ENCODE peak calls at places on chromosomes 1 and 21, in seven cellular contexts. F is MM.1S, X is HCT116, W is PC-9, U is SK-N-SH, Y is OCI-LY7, R is PC-3. O is an unnamed sample. For H3K9me3 and H3K9me2, the result is how much of the 10 kb centered on the place peaks cover.

GRCh38 chr1:75203415-75204277 is 69.5 kb downstream of the LHX8 start:
- DNase-seq in F (peak), X (peak), W (no peak), U (peak), Y (peak), R (peak), O (peak)

GRCh38 chr1:221837886-221838285 is 96.0 kb upstream of the DUSP10 start:
- DNase-seq in F (peak), X (no peak), W (no peak), U (no peak), Y (no peak), R (no peak), O (no peak)

GRCh38 chr1:24216730-24217129 is 29.6 kb upstream of the IFNLR1 start:
- DNase-seq in F (no peak), X (no peak), W (no peak), U (no peak), Y (no peak), R (no peak), O (no peak)

GRCh38 chr1:101215363-101216011 is 21.3 kb upstream of the S1PR1 start:
- DNase-seq in F (no peak), X (no peak), W (no peak), U (no peak), Y (no peak), R (no peak), O (no peak)

GRCh38 chr1:11882814-11883538 is 24.2 kb upstream of the NPPB start:
- DNase-seq in F (no peak), X (no peak), W (peak), U (peak), Y (no peak), R (no peak), O (peak)

GRCh38 chr1:221670081-221670480 is 71.8 kb downstream of the DUSP10 start:
- DNase-seq in F (no peak), X (no peak), W (no peak), U (no peak), Y (no peak), R (peak), O (no peak)

GRCh38 chr21:33036430-33037162 is 10.9 kb downstream of the OLIG2 start:
- DNase-seq in F (peak), X (no peak), W (no peak), U (no peak), Y (no peak), R (peak), O (no peak)

GRCh38 chr1:220281159-220281574 is 8.9 kb upstream of the RAB3GAP2 start:
- DNase-seq in F (peak), X (peak), W (no peak), U (peak), Y (no peak), R (peak), O (peak)

GRCh38 chr1:192626366-192627179 is 9.4 kb upstream of the RGS13 start:
- DNase-seq in F (no peak), X (no peak), W (no peak), U (no peak), Y (peak), R (no peak), O (no peak)

GRCh38 chr1:37159102-37159501 is 124.8 kb upstream of the GRIK3 start:
- DNase-seq in F (peak), X (peak), W (no peak), U (no peak), Y (peak), R (no peak), O (no peak)

GRCh38 chr1:28796321-28797213 is 15.4 kb upstream of the OPRD1 start:
- DNase-seq in F (no peak), X (no peak), W (no peak), U (no peak), Y (no peak), R (no peak), O (no peak)

GRCh38 chr1:1981142-1981500 is 22.5 kb downstream of the CFAP74 start:
- DNase-seq in F (no peak), X (no peak), W (no peak), U (no peak), Y (no peak), R (no peak), O (no peak)

GRCh38 chr1:64754166-64754565 is 9.3 kb downstream of the RAVER2 start:
- DNase-seq in F (no peak), X (no peak), W (no peak), U (no peak), Y (no peak), R (no peak), O (no peak)

GRCh38 chr21:43973634-43973955 is 38.5 kb upstream of the TRAPPC10 start:
- DNase-seq in F (no peak), X (no peak), W (no peak), U (no peak), Y (no peak), R (no peak), O (no peak)

GRCh38 chr21:45051580-45052434 is 22.6 kb upstream of the ADARB1 start:
- DNase-seq in F (no peak), X (no peak), W (no peak), U (no peak), Y (no peak), R (no peak), O (no peak)

GRCh38 chr1:5993553-5994510 is 1.6 kb upstream of the NPHP4 start:
- DNase-seq in F (peak), X (no peak), W (no peak), U (no peak), Y (peak), R (peak), O (no peak)

GRCh38 chr1:10692401-10693021 is 103.9 kb downstream of the CASZ1 start:
- DNase-seq in F (peak), X (peak), W (peak), U (peak), Y (peak), R (peak), O (peak)

GRCh38 chr1:201755200-201755599 is 73.8 kb upstream of the IPO9 start:
- DNase-seq in F (no peak), X (no peak), W (no peak), U (no peak), Y (no peak), R (no peak), O (no peak)

GRCh38 chr1:180662709-180663108 is 30.9 kb downstream of the XPR1 start:
- DNase-seq in F (no peak), X (no peak), W (no peak), U (no peak), Y (no peak), R (no peak), O (no peak)
- H3K9me3 ChIP-seq in F (under half), X (under half), W (under half), U (under half), Y (under half), R (under half), O (under half)

DNA sequence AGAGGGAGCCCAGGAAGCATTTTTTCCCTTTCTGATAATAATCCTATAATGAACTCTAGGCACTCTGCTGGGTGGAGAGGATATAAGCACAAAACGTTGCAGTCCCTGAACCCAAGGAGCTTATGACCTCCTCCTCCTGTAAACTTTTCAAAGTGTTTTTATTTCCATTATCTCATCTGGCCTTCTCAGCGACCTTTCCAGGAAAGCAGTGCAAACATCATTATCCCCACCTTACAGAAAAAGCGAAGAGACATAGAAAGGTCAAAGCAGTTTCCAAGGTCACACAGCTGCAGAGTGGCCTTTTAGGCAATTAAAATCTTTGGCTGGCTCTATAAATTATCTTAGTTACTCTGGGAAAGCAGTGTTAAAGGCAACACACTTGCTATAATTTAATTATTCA is 63.8 kb downstream of the OLFML3 start:
- DNase-seq in F (no peak), X (no peak), W (no peak), U (no peak), Y (no peak), R (no peak), O (no peak)
- H3K9me2 ChIP-seq in F (under half), X (under half), W (under half), U (under half), Y (under half), R (under half), O (under half)

GRCh38 chr1:9557624-9558023 is 18.4 kb downstream of the SLC25A33 start:
- DNase-seq in F (no peak), X (no peak), W (no peak), U (no peak), Y (peak), R (no peak), O (no peak)

GRCh38 chr1:9549955-9550546 is 10.8 kb downstream of the SLC25A33 start:
- DNase-seq in F (no peak), X (no peak), W (no peak), U (no peak), Y (no peak), R (no peak), O (no peak)

GRCh38 chr1:9555942-9556341 is 16.7 kb downstream of the SLC25A33 start:
- DNase-seq in F (no peak), X (no peak), W (no peak), U (no peak), Y (no peak), R (no peak), O (no peak)

GRCh38 chr1:9553736-9554144 is 14.5 kb downstream of the SLC25A33 start:
- DNase-seq in F (no peak), X (no peak), W (no peak), U (no peak), Y (no peak), R (no peak), O (no peak)

GRCh38 chr1:9551984-9552383 is 12.7 kb downstream of the SLC25A33 start:
- DNase-seq in F (no peak), X (no peak), W (no peak), U (no peak), Y (no peak), R (no peak), O (no peak)
- TF ChIP-seq CTCF in F (no peak), X (no peak), W (no peak), U (no peak), Y (no peak), R (no peak), O (no peak)

DNA sequence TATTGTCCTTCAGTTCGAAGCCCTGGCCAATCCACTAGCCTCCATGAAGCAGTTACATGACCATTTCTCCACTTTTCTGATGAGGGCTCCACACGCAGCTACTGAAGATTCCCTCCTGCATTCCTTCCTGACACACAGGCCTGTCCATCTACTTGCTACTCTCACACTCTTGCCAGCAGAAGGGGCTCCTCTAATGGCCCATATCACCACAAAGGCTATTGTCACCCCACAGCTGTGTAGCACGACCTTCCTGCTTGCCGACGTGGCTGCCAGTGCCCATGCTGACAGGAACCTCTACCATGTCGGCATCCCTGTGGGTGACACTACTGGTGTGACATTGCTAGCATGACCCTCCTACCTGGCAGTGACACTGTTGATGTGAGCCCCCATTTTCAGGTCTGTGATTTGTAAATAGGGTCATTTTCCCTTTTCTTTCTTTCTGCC is 1528.6 kb upstream of the TPTE start:
- DNase-seq in F (no peak), X (no peak), W (no peak), U (no peak), Y (no peak), R (peak), O (no peak)
- H3K9me3 ChIP-seq in F (under half), X (under half), W (under half), U (under half), Y (half or more), R (under half), O (under half)

GRCh38 chr1:181607524-181607923 is 124.2 kb downstream of the CACNA1E start:
- DNase-seq in F (no peak), X (no peak), W (no peak), U (no peak), Y (no peak), R (no peak), O (no peak)
- H3K9me2 ChIP-seq in F (under half), X (under half), W (under half), U (under half), Y (under half), R (under half), O (under half)

GRCh38 chr1:31295874-31296485 is 608 bp downstream of the SNRNP40 start:
- DNase-seq in F (no peak), X (no peak), W (no peak), U (no peak), Y (peak), R (no peak), O (no peak)

GRCh38 chr1:31300193-31300592 is 3.4 kb downstream of the ZCCHC17 start:
- DNase-seq in F (no peak), X (no peak), W (no peak), U (no peak), Y (no peak), R (no peak), O (no peak)

GRCh38 chr1:31297273-31298247 is 728 bp downstream of the ZCCHC17 start:
- DNase-seq in F (no peak), X (no peak), W (peak), U (peak), Y (peak), R (peak), O (peak)

GRCh38 chr1:31299365-31299764 is 2.5 kb downstream of the ZCCHC17 start:
- DNase-seq in F (no peak), X (no peak), W (no peak), U (no peak), Y (no peak), R (peak), O (no peak)

DNA sequence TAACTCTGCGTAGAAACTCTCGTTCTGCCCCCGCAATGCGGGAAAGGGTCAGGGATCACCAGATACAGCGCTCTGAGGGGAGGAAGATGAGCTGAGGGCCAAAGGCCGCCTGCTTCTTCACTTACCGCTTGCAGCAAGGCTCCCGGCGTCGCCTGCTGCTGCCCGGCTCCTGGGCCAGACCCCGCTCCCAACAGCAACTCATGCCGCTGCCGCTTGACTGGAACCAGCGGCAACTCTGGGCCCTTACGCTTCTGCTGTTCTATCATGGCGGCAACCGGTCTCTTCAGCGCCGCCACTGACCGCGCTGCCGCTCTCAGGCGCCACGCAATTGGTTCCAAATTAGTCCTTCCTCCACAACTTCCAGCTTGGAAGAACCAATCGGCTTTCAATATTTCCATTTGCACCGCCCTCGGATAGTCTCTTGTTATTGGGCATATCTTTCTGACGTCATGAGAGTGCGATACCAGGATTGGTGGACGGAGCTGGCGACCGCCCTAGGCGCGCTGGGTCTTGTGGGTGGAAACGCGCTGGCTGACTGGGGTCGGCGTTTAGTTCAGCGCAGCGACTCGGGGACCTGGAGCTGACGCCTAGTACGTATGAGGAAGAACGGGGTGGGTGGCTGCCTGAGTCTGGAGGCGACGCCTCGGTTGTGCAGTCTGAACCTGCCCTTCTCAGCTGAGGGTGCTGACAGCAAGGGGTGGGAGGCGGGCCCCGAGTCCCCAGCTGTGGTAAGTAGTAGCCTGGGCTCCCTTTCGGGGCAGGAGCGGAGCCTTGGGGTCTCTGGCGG is at the start of the genes SNRNP40 and ZCCHC17:
- DNase-seq in F (peak), X (peak), W (peak), U (peak), Y (peak), R (peak), O (peak)
- TF ChIP-seq CTCF in F (no peak), X (no peak), W (no peak), U (no peak), Y (peak), R (no peak), O (no peak)

DNA sequence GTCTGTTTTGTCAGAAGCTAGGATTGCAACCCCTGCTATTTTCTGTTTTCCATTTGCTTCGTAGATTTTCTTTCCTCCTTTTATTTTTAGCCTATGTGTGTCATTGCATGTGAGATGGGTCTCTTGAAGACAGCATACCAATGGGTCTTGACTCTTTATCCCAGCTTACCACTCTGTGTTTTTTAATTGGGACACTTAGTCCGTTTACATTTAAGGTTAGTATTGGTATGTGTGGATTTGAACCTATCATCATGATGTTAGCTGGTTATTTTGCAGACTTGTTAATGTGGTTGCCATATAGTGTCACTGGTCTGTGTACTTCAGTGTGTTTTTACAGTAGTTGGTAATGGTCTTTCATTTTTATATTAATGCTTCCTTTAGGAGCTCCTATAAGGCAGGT is 141.5 kb downstream of the DNAH14 start:
- DNase-seq in F (no peak), X (no peak), W (no peak), U (no peak), Y (no peak), R (no peak), O (no peak)
- H3K9me3 ChIP-seq in F (under half), X (under half), W (under half), U (under half), Y (under half), R (under half), O (under half)

DNA sequence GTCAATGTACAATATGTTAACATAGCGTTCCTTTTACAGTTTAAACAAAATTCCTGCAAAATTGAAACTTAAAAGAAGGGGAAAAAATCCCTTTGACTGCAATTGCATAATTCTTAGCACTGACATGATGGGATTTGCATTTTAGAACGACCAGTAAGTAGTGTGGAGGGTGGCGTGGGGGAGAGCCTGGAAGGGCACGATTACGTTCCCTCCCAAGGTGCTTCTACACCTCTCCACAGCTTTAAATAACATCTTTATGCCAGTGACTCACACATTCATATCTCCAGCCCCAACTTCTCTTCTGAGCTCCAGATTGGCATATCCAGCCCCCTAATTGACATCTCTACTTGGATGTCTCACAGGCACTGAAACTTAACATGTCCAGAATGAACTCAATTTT is 64.3 kb downstream of the OLFML3 start:
- DNase-seq in F (no peak), X (no peak), W (no peak), U (no peak), Y (no peak), R (no peak), O (no peak)
- H3K9me2 ChIP-seq in F (under half), X (under half), W (under half), U (under half), Y (under half), R (under half), O (under half)